ENCODE peak calls at places on chromosomes 11 and 22, in five cellular contexts. K is OCI-LY7; B is AG10803; G is IMR-90; U is CD8-positive, alpha-beta memory T cell. Q is an unnamed sample.

GRCh38 chr11:43904737-43905515 is 24.3 kb downstream of the ALKBH3 start:
- DNase-seq in K (no peak), B (peak; percentile 25), G (peak; percentile 76), U (no peak), Q (no peak)

GRCh38 chr11:119438599-119438998 is 15.6 kb upstream of the THY1 start:
- DNase-seq in K (no peak), B (no peak), G (no peak), U (no peak), Q (no peak)

GRCh38 chr11:99069831-99070444 is 49.2 kb downstream of the CNTN5 start:
- DNase-seq in K (no peak), B (no peak), G (no peak), U (no peak), Q (no peak)

GRCh38 chr11:93116641-93117577 is 80.9 kb downstream of the SLC36A4 start:
- DNase-seq in K (no peak), B (no peak), G (peak; percentile 44), U (no peak), Q (peak; percentile 8)

GRCh38 chr11:19919050-19919561 is 206.5 kb downstream of the NAV2 start:
- DNase-seq in K (no peak), B (peak; percentile 97), G (peak; percentile 98), U (no peak), Q (no peak)

GRCh38 chr11:126338346-126339055 is 17.0 kb upstream of the ST3GAL4 start:
- DNase-seq in K (no peak), B (no peak), G (no peak), U (no peak), Q (no peak)

GRCh38 chr11:38498721-38499120 is 1900.7 kb upstream of the RAG2 start:
- DNase-seq in K (no peak), B (no peak), G (no peak), U (no peak), Q (no peak)

GRCh38 chr11:69061713-69062053 is 13.0 kb downstream of the TPCN2 start:
- DNase-seq in K (no peak), B (no peak), G (no peak), U (no peak), Q (no peak)

GRCh38 chr22:27501191-27501936 is 300.2 kb downstream of the MN1 start:
- DNase-seq in K (no peak), B (no peak), G (no peak), U (no peak), Q (no peak)

GRCh38 chr11:126925321-126926093 is 75.1 kb downstream of the KIRREL3 start:
- DNase-seq in K (no peak), B (peak; percentile 63), G (peak; percentile 79), U (no peak), Q (no peak)

GRCh38 chr11:13338437-13339069 is 61.0 kb downstream of the BMAL1 start:
- DNase-seq in K (no peak), B (peak; percentile 73), G (peak; percentile 69), U (no peak), Q (peak; percentile 35)

GRCh38 chr11:69674267-69674885 is 777 bp downstream of the LTO1 start:
- DNase-seq in K (peak; percentile 12), B (peak; percentile 76), G (peak; percentile 92), U (peak; percentile 2), Q (no peak)

GRCh38 chr11:3837793-3838192 is 3.0 kb downstream of the RHOG start:
- DNase-seq in K (no peak), B (peak; percentile 46), G (no peak), U (no peak), Q (no peak)

GRCh38 chr22:49765091-49765771 is 62.4 kb downstream of the BRD1 start:
- DNase-seq in K (no peak), B (no peak), G (no peak), U (no peak), Q (no peak)

GRCh38 chr11:67372232-67372992 is 986 bp downstream of the CLCF1 start:
- DNase-seq in K (no peak), B (no peak), G (no peak), U (no peak), Q (no peak)

GRCh38 chr22:48936391-48936790 is 891.3 kb downstream of the BRD1 start:
- DNase-seq in K (no peak), B (no peak), G (no peak), U (no peak), Q (no peak)

GRCh38 chr11:36718481-36718880 is 120.4 kb upstream of the RAG2 start:
- DNase-seq in K (no peak), B (no peak), G (no peak), U (no peak), Q (no peak)

GRCh38 chr22:47865626-47866025 is 1103.2 kb downstream of the TBC1D22A start:
- DNase-seq in K (no peak), B (no peak), G (no peak), U (no peak), Q (no peak)

GRCh38 chr22:37616205-37617083 is 7.8 kb downstream of the GGA1 start:
- DNase-seq in K (no peak), B (no peak), G (no peak), U (no peak), Q (no peak)

GRCh38 chr11:124302756-124303155 is 11.0 kb downstream of the OR8D1 start:
- DNase-seq in K (no peak), B (peak; percentile 5), G (no peak), U (no peak), Q (no peak)

GRCh38 chr11:63613517-63614135 is 607 bp downstream of the PLAAT3 start:
- DNase-seq in K (no peak), B (no peak), G (no peak), U (peak; percentile 16), Q (no peak)

GRCh38 chr11:69232821-69233760 is 60.9 kb upstream of the MYEOV start:
- DNase-seq in K (no peak), B (no peak), G (no peak), U (no peak), Q (no peak)

GRCh38 chr11:7571640-7572000 is 57.8 kb downstream of the PPFIBP2 start:
- DNase-seq in K (peak; percentile 23), B (peak; percentile 66), G (peak; percentile 69), U (no peak), Q (peak; percentile 9)

GRCh38 chr11:129814244-129814992 is 1.2 kb upstream of the TMEM45B start:
- DNase-seq in K (peak; percentile 27), B (no peak), G (no peak), U (peak; percentile 38), Q (peak; percentile 87)

GRCh38 chr11:126886085-126886484 is 114.5 kb downstream of the KIRREL3 start:
- DNase-seq in K (no peak), B (no peak), G (no peak), U (no peak), Q (no peak)

GRCh38 chr11:10496296-10496936 is 41.4 kb downstream of the AMPD3 start:
- DNase-seq in K (no peak), B (no peak), G (no peak), U (no peak), Q (no peak)

GRCh38 chr11:25860677-25861445 is 471.1 kb upstream of the ANO3 start:
- DNase-seq in K (no peak), B (no peak), G (peak; percentile 15), U (no peak), Q (no peak)

GRCh38 chr11:96314326-96315050 is 28.5 kb downstream of the MAML2 start:
- DNase-seq in K (no peak), B (peak; percentile 83), G (peak; percentile 72), U (no peak), Q (no peak)

GRCh38 chr11:60991457-60991856 is 20.0 kb downstream of the CD6 start:
- DNase-seq in K (no peak), B (no peak), G (no peak), U (peak; percentile 7), Q (no peak)

GRCh38 chr11:2927851-2928604 is 1.2 kb downstream of the PHLDA2 start:
- DNase-seq in K (no peak), B (peak; percentile 23), G (peak; percentile 28), U (no peak), Q (no peak)

GRCh38 chr11:12195773-12196172 is 85.4 kb downstream of the MICAL2 start:
- DNase-seq in K (no peak), B (no peak), G (no peak), U (peak; percentile 14), Q (peak; percentile 98)

GRCh38 chr11:15097411-15097810 is 17.3 kb upstream of the INSC start:
- DNase-seq in K (no peak), B (no peak), G (no peak), U (no peak), Q (no peak)

GRCh38 chr11:76628408-76628947 is 42.1 kb downstream of the LRRC32 start:
- DNase-seq in K (no peak), B (no peak), G (no peak), U (no peak), Q (no peak)

GRCh38 chr11:86869966-86870570 is 69.7 kb downstream of the PRSS23 start:
- DNase-seq in K (peak; percentile 53), B (peak; percentile 59), G (peak; percentile 63), U (peak; percentile 6), Q (peak; percentile 23)
- H3K4me3 ChIP-seq in K (no peak overlapping the region), B (no peak overlapping the region), G (no peak overlapping the region), U (no peak overlapping the region), Q (no peak overlapping the region)

DNA sequence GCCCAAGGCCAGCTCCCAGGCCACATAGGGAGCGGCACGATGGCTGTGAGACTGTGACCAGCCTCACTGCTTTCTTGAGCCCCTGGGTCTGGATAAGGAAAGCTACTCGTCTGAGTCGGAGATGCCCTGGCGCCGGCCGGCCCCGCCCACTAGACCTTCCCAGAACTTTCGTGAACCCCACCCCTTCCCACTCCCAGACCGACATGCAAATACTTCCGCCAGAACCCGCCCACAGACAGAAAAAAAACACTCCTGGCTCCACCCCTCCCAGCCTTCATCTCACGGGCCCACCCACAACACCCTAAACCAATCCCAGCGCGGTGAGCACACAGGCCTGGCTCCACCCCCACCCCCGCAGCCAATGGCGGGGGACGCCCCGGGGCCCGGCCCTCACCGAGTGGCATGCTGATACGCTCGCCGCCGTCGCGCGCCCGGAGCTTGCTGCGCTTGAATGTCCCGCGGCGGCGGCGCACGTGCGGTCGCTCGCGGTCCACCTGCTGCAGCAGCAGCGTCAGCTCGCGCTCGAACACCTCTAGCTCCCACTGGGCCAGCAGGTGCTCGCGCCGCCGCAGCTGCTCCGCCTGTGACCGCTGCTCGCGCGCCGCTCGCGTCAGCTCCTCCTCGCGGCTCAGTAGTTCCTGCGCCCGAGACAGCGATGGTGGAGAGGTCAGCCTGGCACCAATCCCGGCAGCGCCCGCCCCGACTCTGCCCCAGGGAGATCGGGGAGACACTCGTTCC is 7.0 kb downstream of the MAP3K11 start:
- DNase-seq in K (peak; percentile 21), B (peak; percentile 94), G (peak; percentile 93), U (no peak), Q (no peak)
- H3K4me3 ChIP-seq in K (no peak overlapping the region), B (peak overlapping the region; percentile 27), G (peak overlapping the region; percentile 20), U (no peak overlapping the region), Q (no peak overlapping the region)

DNA sequence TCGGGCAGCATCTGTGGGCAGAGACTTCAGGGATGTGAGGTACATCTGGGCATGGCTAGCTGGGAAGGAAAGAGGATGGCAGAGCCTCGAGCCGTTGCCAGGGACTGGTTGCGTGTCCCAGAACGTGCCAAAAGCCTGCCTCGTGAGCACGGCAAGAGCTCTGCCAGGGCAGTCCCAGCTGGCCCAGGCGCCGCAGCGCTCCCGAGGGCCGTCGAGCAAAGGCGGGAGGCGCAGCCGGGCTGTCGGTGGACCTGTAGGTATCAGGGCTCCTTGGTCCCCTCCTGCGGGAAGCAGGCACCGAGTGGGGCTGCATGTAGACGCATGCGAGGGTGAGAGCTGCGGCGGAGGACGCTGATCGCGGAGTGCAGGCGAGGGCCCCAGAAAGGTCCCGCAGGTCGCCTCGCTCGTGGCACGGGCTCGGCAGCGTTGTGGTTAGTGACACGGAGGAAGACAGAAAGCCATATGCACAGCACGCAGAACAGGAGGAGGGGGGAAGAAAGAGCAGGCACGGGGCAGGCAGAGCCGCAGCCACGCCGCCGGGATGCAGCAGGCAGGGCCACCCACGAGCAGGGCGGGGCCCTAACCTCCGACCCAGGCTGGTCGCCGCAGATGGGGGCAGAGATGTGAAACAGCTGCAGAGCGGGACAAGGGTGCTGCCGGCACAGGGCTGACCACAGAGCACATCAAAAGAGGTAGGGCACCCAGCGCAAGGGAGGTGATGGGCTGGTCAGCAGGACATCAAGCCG is 18.0 kb downstream of the LSP1 start:
- DNase-seq in K (no peak), B (peak; percentile 34), G (no peak), U (peak; percentile 35), Q (no peak)
- H3K4me3 ChIP-seq in K (no peak overlapping the region), B (no peak overlapping the region), G (no peak overlapping the region), U (peak overlapping the region; percentile 26), Q (no peak overlapping the region)

GRCh38 chr22:46056169-46057041 is 79.4 kb upstream of the WNT7B start:
- DNase-seq in K (peak; percentile 35), B (peak; percentile 56), G (no peak), U (no peak), Q (no peak)
- H3K4me3 ChIP-seq in K (peak overlapping the region; percentile 66), B (peak overlapping the region; percentile 79), G (no peak overlapping the region), U (no peak overlapping the region), Q (no peak overlapping the region)

Q was measured in Jurkat, Clone E6-1.